ENCODE peak calls at places on chromosomes 12 and 14, in eight cellular contexts. I is A172; P is activated T-cell treated with anti-CD3 and anti-CD28 coated beads, Interleukin-2, amount 50 U/mL, for 72 hours; Q is GM12864; L is activated B cell treated with CpG ODN at 0.5 μM for 24 hours; Z is occipital lobe; H is sciatic nerve; R is substantia nigra. B is an unnamed sample.

GRCh38 chr12:109501299-109501698 is 23.9 kb downstream of the UBE3B start:
- DNase-seq in P (no peak), I (no peak), R (no peak), Q (no peak), L (no peak), H (no peak), Z (no peak), B (no peak)

GRCh38 chr12:105741786-105742566 is 396.8 kb downstream of the NUAK1 start:
- DNase-seq in I (peak; percentile 11), P (no peak), L (no peak), R (no peak), Q (no peak), Z (peak; percentile 51), H (no peak), B (no peak)

GRCh38 chr14:36524874-36525745 is 5.1 kb upstream of the NKX2-1 start:
- DNase-seq in P (peak; percentile 58), Q (no peak), I (no peak), L (no peak), Z (no peak), H (no peak), R (peak; percentile 10), B (no peak)

GRCh38 chr12:101698782-101699347 is 1.4 kb downstream of the CHPT1 start:
- DNase-seq in R (peak; percentile 12), H (no peak), Q (no peak), P (peak; percentile 12), I (peak; percentile 5), L (no peak), Z (no peak), B (no peak)

GRCh38 chr14:104001003-104001402 is 58.7 kb upstream of the RD3L start:
- DNase-seq in R (no peak), P (peak; percentile 21), H (no peak), Q (no peak), Z (no peak), L (no peak), I (no peak), B (no peak)

GRCh38 chr14:96095581-96096476 is 56.7 kb downstream of the C14orf132 start:
- DNase-seq in Q (no peak), Z (no peak), I (peak; percentile 55), L (no peak), P (no peak), H (peak; percentile 52), R (no peak), B (no peak)

GRCh38 chr14:75631453-75631831 is 29.2 kb downstream of the ERG28 start:
- DNase-seq in R (no peak), P (no peak), I (no peak), Q (no peak), H (no peak), Z (no peak), L (no peak), B (no peak)

GRCh38 chr12:64890873-64891468 is 66.5 kb downstream of the TBC1D30 start:
- DNase-seq in R (no peak), I (peak; percentile 67), Z (no peak), P (peak; percentile 17), H (no peak), L (no peak), Q (no peak), B (no peak)

GRCh38 chr12:76143343-76144252 is 59.1 kb upstream of the NAP1L1 start:
- DNase-seq in H (no peak), R (no peak), Z (no peak), L (no peak), I (no peak), Q (peak; percentile 70), P (peak; percentile 9), B (no peak)